ENCODE peak calls at places on chromosome 13, in five cellular contexts. E is brain microvascular endothelial cell, Y is choroid plexus epithelial cell, O is GM12865, B is fibroblast of mammary gland. V is an unnamed sample.

GRCh38 chr13:79709526-79709925 is 228.6 kb downstream of the NDFIP2 start:
- DNase-seq in E (no peak), Y (peak), O (no peak), B (peak), V (no peak)

GRCh38 chr13:27034678-27035111 is 136.9 kb downstream of the USP12 start:
- DNase-seq in E (no peak), Y (no peak), O (no peak), B (no peak), V (no peak)

GRCh38 chr13:58254961-58255360 is 623.4 kb downstream of the PCDH17 start:
- DNase-seq in E (no peak), Y (no peak), O (no peak), B (no peak), V (no peak)

GRCh38 chr13:95185311-95185710 is 115.9 kb downstream of the ABCC4 start:
- DNase-seq in E (no peak), Y (no peak), O (no peak), B (no peak), V (no peak)

GRCh38 chr13:57045816-57046691 is 94.7 kb upstream of the PRR20A start:
- DNase-seq in E (no peak), Y (no peak), O (no peak), B (no peak), V (no peak)

GRCh38 chr13:40539954-40540706 is 126.3 kb downstream of the FOXO1 start:
- DNase-seq in E (peak), Y (peak), O (no peak), B (peak), V (no peak)

GRCh38 chr13:21476893-21477472 is 17.9 kb upstream of the ZDHHC20 start:
- DNase-seq in E (peak), Y (peak), O (peak), B (peak), V (no peak)

GRCh38 chr13:98450495-98451167 is 126.3 kb downstream of the STK24 start:
- DNase-seq in E (no peak), Y (no peak), O (no peak), B (no peak), V (no peak)

GRCh38 chr13:105502193-105502592 is 1033.3 kb downstream of the EFNB2 start:
- DNase-seq in E (no peak), Y (no peak), O (no peak), B (no peak), V (no peak)

GRCh38 chr13:41995946-41996345 is 35.0 kb upstream of the VWA8 start:
- DNase-seq in E (peak), Y (peak), O (peak), B (peak), V (no peak)

GRCh38 chr13:30421093-30422055 is 919 bp upstream of the UBE2L5 start:
- DNase-seq in E (peak), Y (peak), O (peak), B (peak), V (peak)

GRCh38 chr13:113041293-113041690 is 64.3 kb upstream of the F7 start:
- DNase-seq in E (no peak), Y (no peak), O (no peak), B (no peak), V (no peak)

GRCh38 chr13:87674143-87674772 is 3.1 kb downstream of the SLITRK5 start:
- DNase-seq in E (no peak), Y (no peak), O (no peak), B (no peak), V (no peak)

GRCh38 chr13:92716749-92717148 is 509.9 kb upstream of the GPC6 start:
- DNase-seq in E (peak), Y (peak), O (no peak), B (peak), V (no peak)

GRCh38 chr13:50800091-50800739 is 43.3 kb downstream of the DLEU7 start:
- DNase-seq in E (no peak), Y (no peak), O (no peak), B (no peak), V (no peak)

GRCh38 chr13:113080901-113081521 is 24.6 kb upstream of the F7 start:
- DNase-seq in E (no peak), Y (no peak), O (no peak), B (no peak), V (no peak)

GRCh38 chr13:72864142-72865035 is 82.5 kb downstream of the PIBF1 start:
- DNase-seq in E (no peak), Y (peak), O (peak), B (peak), V (no peak)

GRCh38 chr13:113950451-113951245 is 23.2 kb downstream of the C13orf46 start:
- DNase-seq in E (no peak), Y (no peak), O (no peak), B (no peak), V (no peak)

GRCh38 chr13:50222569-50223332 is 207.5 kb downstream of the KCNRG start:
- DNase-seq in E (peak), Y (peak), O (peak), B (peak), V (peak)

GRCh38 chr13:51879133-51879532 is 17.4 kb downstream of the CCDC70 start:
- DNase-seq in E (no peak), Y (no peak), O (peak), B (peak), V (no peak)

GRCh38 chr13:112648966-112649690 is 40.7 kb upstream of the ATP11A start:
- DNase-seq in E (no peak), Y (no peak), O (no peak), B (no peak), V (no peak)

GRCh38 chr13:36157475-36157874 is 26.3 kb upstream of the DCLK1 start:
- DNase-seq in E (no peak), Y (no peak), O (no peak), B (peak), V (no peak)

GRCh38 chr13:36551445-36551844 is 119.2 kb downstream of the CCNA1 start:
- DNase-seq in E (no peak), Y (no peak), O (no peak), B (no peak), V (no peak)

GRCh38 chr13:108609353-108609752 is 20.1 kb upstream of the MYO16 start:
- DNase-seq in E (no peak), Y (peak), O (peak), B (peak), V (peak)

GRCh38 chr13:48078251-48078656 is 16.6 kb downstream of the MED4 start:
- DNase-seq in E (no peak), Y (peak), O (peak), B (no peak), V (no peak)

GRCh38 chr13:34343413-34343812 is 525.5 kb downstream of the RFC3 start:
- DNase-seq in E (no peak), Y (peak), O (no peak), B (no peak), V (no peak)

GRCh38 chr13:34347784-34348573 is 530.0 kb downstream of the RFC3 start:
- DNase-seq in E (no peak), Y (peak), O (peak), B (no peak), V (peak)

GRCh38 chr13:34346626-34347025 is 528.7 kb downstream of the RFC3 start:
- DNase-seq in E (no peak), Y (peak), O (no peak), B (no peak), V (no peak)

GRCh38 chr13:34344761-34345600 is 527.0 kb downstream of the RFC3 start:
- DNase-seq in E (no peak), Y (no peak), O (no peak), B (no peak), V (no peak)

GRCh38 chr13:34345601-34345939 is 527.6 kb downstream of the RFC3 start:
- DNase-seq in E (no peak), Y (no peak), O (no peak), B (no peak), V (no peak)
- TF ChIP-seq CTCF in E (no peak), Y (no peak), O (no peak), B (no peak), V (no peak)

GRCh38 chr13:33676700-33677048 is 141.3 kb upstream of the RFC3 start:
- DNase-seq in E (peak), Y (peak), O (peak), B (peak), V (peak)
- H3K4me3 ChIP-seq in E (peak), Y (peak), O (no peak), B (peak), V (peak)

DNA sequence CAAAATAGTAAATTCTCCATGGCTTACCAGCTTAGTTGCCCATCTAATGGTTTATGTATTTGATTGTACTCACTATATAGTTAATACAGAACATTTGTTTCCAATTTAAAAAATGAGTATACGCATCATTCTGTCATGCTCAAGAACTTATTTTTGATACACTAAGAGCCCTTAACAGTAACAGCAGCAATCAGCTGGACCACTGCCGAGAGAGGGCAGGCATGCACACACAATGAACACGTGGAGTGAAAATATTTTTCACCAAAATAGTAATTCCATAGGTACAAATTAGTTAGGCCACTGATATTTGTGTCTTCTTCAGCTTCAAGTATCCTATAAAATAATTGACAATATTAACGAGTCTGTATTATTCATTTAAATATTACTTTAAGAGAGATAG is 109.9 kb downstream of the KLF12 start:
- DNase-seq in E (peak), Y (peak), O (no peak), B (no peak), V (no peak)
- TF ChIP-seq CTCF in E (peak), Y (peak), O (no peak), B (no peak), V (no peak)

GRCh38 chr13:32426191-32426980 is 1.5 kb downstream of the N4BP2L1 start:
- DNase-seq in E (no peak), Y (peak), O (peak), B (no peak), V (no peak)
- H3K4me3 ChIP-seq in E (peak), Y (peak), O (peak), B (peak), V (no peak)

GRCh38 chr13:84844473-84844872 is 954.7 kb downstream of the SLITRK6 start:
- DNase-seq in E (no peak), Y (peak), O (no peak), B (no peak), V (no peak)
- TF ChIP-seq CTCF in E (peak), Y (peak), O (no peak), B (no peak), V (peak)

GRCh38 chr13:111557921-111558699 is 237.7 kb downstream of the TEX29 start:
- DNase-seq in E (no peak), Y (no peak), O (no peak), B (no peak), V (no peak)
- H3K4me3 ChIP-seq in E (no peak), Y (no peak), O (no peak), B (no peak), V (no peak)